ENCODE peak calls at places on chromosomes 12 and 14, in eight cellular contexts. One of them, this sample, is unnamed.

GRCh38 chr12:114902665-114903393 is 218.9 kb upstream of the TBX3 start:
- DNase-seq in HL-60: no peak
- DNase-seq in MM.1S: no peak
- DNase-seq in stomach: no peak
- DNase-seq in Peyer's patch: no peak
- DNase-seq in right lobe of liver: no peak
- DNase-seq in K562: no peak
- DNase-seq in pancreas: no peak
- DNase-seq in this sample: no peak

GRCh38 chr12:52316701-52317100 is 4.5 kb downstream of the KRT83 start:
- DNase-seq in right lobe of liver: no peak
- DNase-seq in stomach: no peak
- DNase-seq in K562: no peak
- DNase-seq in MM.1S: no peak
- DNase-seq in HL-60: no peak
- DNase-seq in pancreas: no peak
- DNase-seq in Peyer's patch: no peak
- DNase-seq in this sample: no peak

GRCh38 chr12:114209852-114210251 is 196.1 kb downstream of the TBX5 start:
- DNase-seq in stomach: no peak
- DNase-seq in MM.1S: no peak
- DNase-seq in HL-60: no peak
- DNase-seq in Peyer's patch: no peak
- DNase-seq in K562: no peak
- DNase-seq in pancreas: no peak
- DNase-seq in right lobe of liver: no peak
- DNase-seq in this sample: no peak

GRCh38 chr12:58424735-58425379 is 483.5 kb downstream of the ATP23 start:
- DNase-seq in HL-60: no peak
- DNase-seq in right lobe of liver: no peak
- DNase-seq in Peyer's patch: no peak
- DNase-seq in MM.1S: peak; percentile 70
- DNase-seq in stomach: no peak
- DNase-seq in K562: no peak
- DNase-seq in pancreas: no peak
- DNase-seq in this sample: no peak

GRCh38 chr12:4615667-4616066 is 33.2 kb downstream of the AKAP3 start:
- DNase-seq in K562: no peak
- DNase-seq in pancreas: no peak
- DNase-seq in stomach: no peak
- DNase-seq in right lobe of liver: no peak
- DNase-seq in Peyer's patch: no peak
- DNase-seq in MM.1S: no peak
- DNase-seq in HL-60: no peak
- DNase-seq in this sample: peak; percentile 58

GRCh38 chr12:94770777-94771176 is 120.4 kb upstream of the TMCC3 start:
- DNase-seq in MM.1S: no peak
- DNase-seq in right lobe of liver: no peak
- DNase-seq in pancreas: no peak
- DNase-seq in Peyer's patch: no peak
- DNase-seq in stomach: no peak
- DNase-seq in K562: no peak
- DNase-seq in HL-60: no peak
- DNase-seq in this sample: no peak

GRCh38 chr14:95886366-95886765 is 9.7 kb downstream of the TUNAR start:
- DNase-seq in stomach: no peak
- DNase-seq in pancreas: no peak
- DNase-seq in Peyer's patch: no peak
- DNase-seq in right lobe of liver: no peak
- DNase-seq in HL-60: no peak
- DNase-seq in MM.1S: no peak
- DNase-seq in K562: no peak
- DNase-seq in this sample: peak; percentile 21

GRCh38 chr14:101906645-101907044 is 57.7 kb upstream of the DYNC1H1 start:
- DNase-seq in K562: no peak
- DNase-seq in Peyer's patch: no peak
- DNase-seq in stomach: no peak
- DNase-seq in MM.1S: no peak
- DNase-seq in pancreas: no peak
- DNase-seq in HL-60: no peak
- DNase-seq in right lobe of liver: no peak
- DNase-seq in this sample: no peak

GRCh38 chr14:67602995-67603545 is 3.0 kb upstream of the PIGH start:
- DNase-seq in HL-60: no peak
- DNase-seq in stomach: no peak
- DNase-seq in K562: no peak
- DNase-seq in pancreas: no peak
- DNase-seq in MM.1S: no peak
- DNase-seq in Peyer's patch: peak; percentile 70
- DNase-seq in right lobe of liver: no peak
- DNase-seq in this sample: no peak

GRCh38 chr12:66239295-66239694 is 50.3 kb downstream of the IRAK3 start:
- DNase-seq in MM.1S: no peak
- DNase-seq in K562: no peak
- DNase-seq in stomach: no peak
- DNase-seq in HL-60: no peak
- DNase-seq in Peyer's patch: no peak
- DNase-seq in pancreas: no peak
- DNase-seq in right lobe of liver: no peak
- DNase-seq in this sample: no peak

GRCh38 chr12:50572275-50572674 is 67.5 kb downstream of the DIP2B start:
- DNase-seq in Peyer's patch: no peak
- DNase-seq in HL-60: peak; percentile 71
- DNase-seq in stomach: no peak
- DNase-seq in right lobe of liver: no peak
- DNase-seq in MM.1S: no peak
- DNase-seq in K562: no peak
- DNase-seq in pancreas: no peak
- DNase-seq in this sample: no peak

GRCh38 chr12:128726866-128727265 is 96.9 kb downstream of the SLC15A4 start:
- DNase-seq in stomach: no peak
- DNase-seq in pancreas: no peak
- DNase-seq in right lobe of liver: no peak
- DNase-seq in Peyer's patch: no peak
- DNase-seq in MM.1S: no peak
- DNase-seq in HL-60: no peak
- DNase-seq in K562: no peak
- DNase-seq in this sample: no peak

GRCh38 chr14:103847954-103848719 is 762 bp upstream of the PPP1R13B start:
- DNase-seq in MM.1S: peak; percentile 21
- DNase-seq in K562: peak; percentile 67
- DNase-seq in pancreas: peak; percentile 48
- DNase-seq in right lobe of liver: peak; percentile 62
- DNase-seq in Peyer's patch: no peak
- DNase-seq in stomach: no peak
- DNase-seq in HL-60: no peak
- DNase-seq in this sample: peak; percentile 57

GRCh38 chr12:117830471-117830870 is 138.3 kb downstream of the KSR2 start:
- DNase-seq in stomach: no peak
- DNase-seq in right lobe of liver: no peak
- DNase-seq in pancreas: no peak
- DNase-seq in MM.1S: no peak
- DNase-seq in K562: no peak
- DNase-seq in HL-60: no peak
- DNase-seq in Peyer's patch: no peak
- DNase-seq in this sample: no peak

GRCh38 chr14:104357689-104358527 is 219.5 kb downstream of the KIF26A start:
- DNase-seq in K562: no peak
- DNase-seq in right lobe of liver: peak; percentile 36
- DNase-seq in HL-60: no peak
- DNase-seq in MM.1S: no peak
- DNase-seq in stomach: peak; percentile 10
- DNase-seq in Peyer's patch: no peak
- DNase-seq in pancreas: no peak
- DNase-seq in this sample: peak; percentile 35

GRCh38 chr12:103848132-103848531 is 7.1 kb upstream of the NT5DC3 start:
- DNase-seq in right lobe of liver: peak; percentile 55
- DNase-seq in K562: no peak
- DNase-seq in HL-60: no peak
- DNase-seq in MM.1S: no peak
- DNase-seq in Peyer's patch: no peak
- DNase-seq in pancreas: no peak
- DNase-seq in stomach: no peak
- DNase-seq in this sample: no peak

GRCh38 chr12:105064564-105065222 is 19.6 kb downstream of the ALDH1L2 start:
- DNase-seq in MM.1S: no peak
- DNase-seq in HL-60: no peak
- DNase-seq in pancreas: no peak
- DNase-seq in Peyer's patch: no peak
- DNase-seq in stomach: no peak
- DNase-seq in K562: no peak
- DNase-seq in right lobe of liver: no peak
- DNase-seq in this sample: no peak

GRCh38 chr12:34348064-34348463 is 325.8 kb downstream of the ALG10 start:
- DNase-seq in stomach: no peak
- DNase-seq in right lobe of liver: no peak
- DNase-seq in pancreas: no peak
- DNase-seq in HL-60: no peak
- DNase-seq in K562: no peak
- DNase-seq in MM.1S: no peak
- DNase-seq in Peyer's patch: no peak
- DNase-seq in this sample: no peak
- H3K27me3 ChIP-seq in stomach: no peaks in the 10 kb centered on the region
- H3K27me3 ChIP-seq in right lobe of liver: no peaks in the 10 kb centered on the region
- H3K27me3 ChIP-seq in pancreas: no peaks in the 10 kb centered on the region
- H3K27me3 ChIP-seq in HL-60: no peaks in the 10 kb centered on the region
- H3K27me3 ChIP-seq in K562: peaks cover 5% of the 10 kb centered on the region
- H3K27me3 ChIP-seq in MM.1S: no peaks in the 10 kb centered on the region
- H3K27me3 ChIP-seq in Peyer's patch: no peaks in the 10 kb centered on the region
- H3K27me3 ChIP-seq in this sample: peaks cover 19% of the 10 kb centered on the region

GRCh38 chr14:100586153-100586519 is 1.1 kb downstream of the BEGAIN start:
- DNase-seq in stomach: no peak
- DNase-seq in Peyer's patch: no peak
- DNase-seq in MM.1S: no peak
- DNase-seq in right lobe of liver: no peak
- DNase-seq in K562: peak; percentile 27
- DNase-seq in HL-60: no peak
- DNase-seq in pancreas: no peak
- DNase-seq in this sample: peak; percentile 46
- H3K4me3 ChIP-seq in stomach: peak overlapping the region; percentile 79
- H3K4me3 ChIP-seq in Peyer's patch: no peak overlapping the region
- H3K4me3 ChIP-seq in MM.1S: no peak overlapping the region
- H3K4me3 ChIP-seq in right lobe of liver: peak overlapping the region; percentile 34
- H3K4me3 ChIP-seq in K562: no peak overlapping the region
- H3K4me3 ChIP-seq in HL-60: peak overlapping the region; percentile 26
- H3K4me3 ChIP-seq in pancreas: no peak overlapping the region
- H3K4me3 ChIP-seq in this sample: peak overlapping the region; percentile 64

GRCh38 chr12:24027352-24027751 is 77.9 kb upstream of the SOX5 start:
- DNase-seq in pancreas: no peak
- DNase-seq in HL-60: no peak
- DNase-seq in right lobe of liver: no peak
- DNase-seq in K562: no peak
- DNase-seq in MM.1S: no peak
- DNase-seq in stomach: no peak
- DNase-seq in Peyer's patch: no peak
- DNase-seq in this sample: no peak

GRCh38 chr12:24020391-24021163 is 71.1 kb upstream of the SOX5 start:
- DNase-seq in K562: no peak
- DNase-seq in HL-60: no peak
- DNase-seq in right lobe of liver: peak; percentile 66
- DNase-seq in stomach: no peak
- DNase-seq in Peyer's patch: no peak
- DNase-seq in pancreas: no peak
- DNase-seq in MM.1S: no peak
- DNase-seq in this sample: no peak

GRCh38 chr12:24021164-24021502 is 71.7 kb upstream of the SOX5 start:
- DNase-seq in K562: no peak
- DNase-seq in HL-60: no peak
- DNase-seq in pancreas: no peak
- DNase-seq in MM.1S: no peak
- DNase-seq in Peyer's patch: no peak
- DNase-seq in right lobe of liver: no peak
- DNase-seq in stomach: no peak
- DNase-seq in this sample: no peak

GRCh38 chr12:24025153-24025798 is 75.8 kb upstream of the SOX5 start:
- DNase-seq in HL-60: no peak
- DNase-seq in right lobe of liver: no peak
- DNase-seq in K562: peak; percentile 15
- DNase-seq in pancreas: no peak
- DNase-seq in stomach: no peak
- DNase-seq in Peyer's patch: no peak
- DNase-seq in MM.1S: peak; percentile 7
- DNase-seq in this sample: no peak
- TF ChIP-seq CTCF in HL-60: no peak
- TF ChIP-seq CTCF in right lobe of liver: peak; percentile 50
- TF ChIP-seq CTCF in K562: peak; percentile 63
- TF ChIP-seq CTCF in pancreas: peak; percentile 14
- TF ChIP-seq CTCF in stomach: peak; percentile 19
- TF ChIP-seq CTCF in Peyer's patch: peak; percentile 51
- TF ChIP-seq CTCF in MM.1S: peak; percentile 52
- TF ChIP-seq CTCF in this sample: no peak

DNA sequence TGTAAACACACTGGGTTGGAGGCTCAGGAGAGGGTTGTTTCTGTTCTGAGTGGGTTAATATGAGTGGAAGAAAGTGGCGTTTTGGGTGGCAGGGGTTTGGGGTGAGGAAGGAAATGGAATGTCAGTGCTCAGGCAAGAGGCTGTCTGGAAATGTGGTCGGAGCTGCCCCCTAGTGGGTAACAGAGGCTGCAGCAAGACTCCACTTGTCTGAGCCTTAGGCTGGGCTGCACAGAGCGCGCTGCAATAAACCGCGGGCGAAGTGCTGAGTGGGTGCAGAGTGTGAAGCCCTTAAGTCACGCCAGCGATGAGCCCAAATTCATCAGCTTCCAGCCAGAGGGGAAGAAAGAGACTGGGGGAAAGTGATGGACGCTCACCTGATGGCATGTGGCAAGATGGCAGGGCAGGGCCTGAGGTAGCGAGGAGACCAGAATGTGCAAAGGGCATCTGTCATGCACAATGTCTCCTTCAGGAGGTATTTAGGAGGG is 12.3 kb downstream of the VSX2 start:
- DNase-seq in MM.1S: peak; percentile 62
- DNase-seq in right lobe of liver: peak; percentile 83
- DNase-seq in HL-60: peak; percentile 66
- DNase-seq in Peyer's patch: peak; percentile 55
- DNase-seq in pancreas: peak; percentile 66
- DNase-seq in stomach: peak; percentile 75
- DNase-seq in K562: peak; percentile 65
- DNase-seq in this sample: peak; percentile 84
- H3K27me3 ChIP-seq in MM.1S: no peaks in the 10 kb centered on the region
- H3K27me3 ChIP-seq in right lobe of liver: no peaks in the 10 kb centered on the region
- H3K27me3 ChIP-seq in HL-60: no peaks in the 10 kb centered on the region
- H3K27me3 ChIP-seq in Peyer's patch: no peaks in the 10 kb centered on the region
- H3K27me3 ChIP-seq in pancreas: no peaks in the 10 kb centered on the region
- H3K27me3 ChIP-seq in stomach: no peaks in the 10 kb centered on the region
- H3K27me3 ChIP-seq in K562: peaks cover 12% of the 10 kb centered on the region
- H3K27me3 ChIP-seq in this sample: no peaks in the 10 kb centered on the region

This sample was measured in dorsolateral prefrontal cortex.